ENCODE peak calls at places on chromosome 22, in eight cellular contexts. T is GM12891, N is tibial nerve, C is A549, Y is ovary, M is gastrocnemius medialis, J is GM12892, B is lower leg skin. A is an unnamed sample.

GRCh38 chr22:17411213-17411612 is 42.0 kb downstream of the CECR2 start:
- DNase-seq in T (no peak), N (no peak), C (no peak), Y (no peak), M (no peak), J (no peak), B (no peak), A (no peak)

GRCh38 chr22:46233231-46233630 is 16.9 kb downstream of the CDPF1 start:
- DNase-seq in T (no peak), N (no peak), C (no peak), Y (no peak), M (peak), J (no peak), B (peak), A (peak)

GRCh38 chr22:24523873-24524272 is 28.7 kb downstream of the UPB1 start:
- DNase-seq in T (no peak), N (no peak), C (no peak), Y (no peak), M (no peak), J (no peak), B (no peak), A (no peak)

GRCh38 chr22:20429254-20430100 is 8.1 kb downstream of the SCARF2 start:
- DNase-seq in T (peak), N (no peak), C (no peak), Y (no peak), M (no peak), J (peak), B (no peak), A (no peak)

GRCh38 chr22:32005453-32005852 is 37.6 kb upstream of the SLC5A1 start:
- DNase-seq in T (no peak), N (no peak), C (no peak), Y (no peak), M (no peak), J (no peak), B (no peak), A (no peak)

GRCh38 chr22:49549851-49550430 is 277.7 kb downstream of the BRD1 start:
- DNase-seq in T (no peak), N (no peak), C (no peak), Y (no peak), M (no peak), J (no peak), B (no peak), A (no peak)

GRCh38 chr22:50219800-50220602 is 19.2 kb downstream of the SELENOO start:
- DNase-seq in T (no peak), N (no peak), C (no peak), Y (peak), M (no peak), J (no peak), B (no peak), A (no peak)

GRCh38 chr22:49391436-49391835 is 436.2 kb downstream of the BRD1 start:
- DNase-seq in T (no peak), N (no peak), C (no peak), Y (no peak), M (no peak), J (no peak), B (no peak), A (no peak)

GRCh38 chr22:26906464-26906863 is 249.1 kb downstream of the MIAT start:
- DNase-seq in T (no peak), N (no peak), C (no peak), Y (no peak), M (no peak), J (no peak), B (no peak), A (no peak)

GRCh38 chr22:11042116-11042515 is 4485.9 kb upstream of the OR11H1 start:
- DNase-seq in T (no peak), N (no peak), C (no peak), Y (no peak), M (no peak), J (no peak), B (no peak), A (no peak)

GRCh38 chr22:38313384-38313955 is 3.8 kb downstream of the CSNK1E start:
- DNase-seq in T (no peak), N (no peak), C (no peak), Y (peak), M (no peak), J (no peak), B (no peak), A (no peak)

GRCh38 chr22:17093081-17093480 is 8.3 kb downstream of the IL17RA start:
- DNase-seq in T (no peak), N (no peak), C (no peak), Y (no peak), M (no peak), J (no peak), B (no peak), A (no peak)

GRCh38 chr22:27686534-27686933 is 115.0 kb downstream of the MN1 start:
- DNase-seq in T (no peak), N (no peak), C (peak), Y (peak), M (peak), J (no peak), B (peak), A (peak)

GRCh38 chr22:17844150-17844549 is 69.9 kb upstream of the BID start:
- DNase-seq in T (no peak), N (no peak), C (no peak), Y (no peak), M (no peak), J (no peak), B (no peak), A (no peak)

GRCh38 chr22:35343664-35344550 is 37.0 kb upstream of the HMOX1 start:
- DNase-seq in T (no peak), N (no peak), C (no peak), Y (no peak), M (no peak), J (no peak), B (no peak), A (no peak)

GRCh38 chr22:38435010-38435409 is 20.0 kb downstream of the KCNJ4 start:
- DNase-seq in T (no peak), N (no peak), C (no peak), Y (no peak), M (no peak), J (no peak), B (no peak), A (no peak)

GRCh38 chr22:46865052-46865434 is 102.6 kb downstream of the TBC1D22A start:
- DNase-seq in T (no peak), N (no peak), C (no peak), Y (no peak), M (no peak), J (no peak), B (no peak), A (no peak)

GRCh38 chr22:32801436-32802290 is at the start of gene TIMP3:
- DNase-seq in T (no peak), N (peak), C (no peak), Y (peak), M (peak), J (no peak), B (peak), A (no peak)

GRCh38 chr22:50471962-50472361 is 2.9 kb downstream of the SBF1 start:
- DNase-seq in T (no peak), N (no peak), C (no peak), Y (no peak), M (no peak), J (no peak), B (no peak), A (no peak)

GRCh38 chr22:19005905-19006304 is 69.8 kb upstream of the PRODH start:
- DNase-seq in T (no peak), N (no peak), C (no peak), Y (no peak), M (no peak), J (no peak), B (no peak), A (no peak)

GRCh38 chr22:34761111-34761510 is 304.8 kb upstream of the ISX start:
- DNase-seq in T (no peak), N (no peak), C (no peak), Y (no peak), M (no peak), J (no peak), B (no peak), A (no peak)

GRCh38 chr22:20096574-20097420 is 16.8 kb downstream of the DGCR8 start:
- DNase-seq in T (no peak), N (no peak), C (no peak), Y (no peak), M (no peak), J (no peak), B (no peak), A (no peak)

GRCh38 chr22:24758164-24758799 is 16.2 kb downstream of the PIWIL3 start:
- DNase-seq in T (no peak), N (peak), C (peak), Y (peak), M (no peak), J (no peak), B (peak), A (peak)

GRCh38 chr22:25176175-25176574 is 23.5 kb upstream of the CRYBB3 start:
- DNase-seq in T (no peak), N (no peak), C (no peak), Y (no peak), M (no peak), J (no peak), B (no peak), A (no peak)

GRCh38 chr22:49242480-49242879 is 585.2 kb downstream of the BRD1 start:
- DNase-seq in T (no peak), N (no peak), C (no peak), Y (no peak), M (no peak), J (no peak), B (no peak), A (no peak)

GRCh38 chr22:44561139-44561840 is 63.3 kb upstream of the RTL6 start:
- DNase-seq in T (no peak), N (no peak), C (no peak), Y (no peak), M (no peak), J (no peak), B (no peak), A (no peak)

GRCh38 chr22:50702261-50702671 is 29.6 kb downstream of the SHANK3 start:
- DNase-seq in T (no peak), N (no peak), C (no peak), Y (no peak), M (no peak), J (no peak), B (no peak), A (no peak)

GRCh38 chr22:46349681-46350080 is 14.2 kb downstream of the TRMU start:
- DNase-seq in T (no peak), N (no peak), C (no peak), Y (no peak), M (no peak), J (no peak), B (no peak), A (no peak)

GRCh38 chr22:27107824-27108223 is 450.4 kb downstream of the MIAT start:
- DNase-seq in T (no peak), N (peak), C (peak), Y (peak), M (peak), J (no peak), B (peak), A (peak)

GRCh38 chr22:25898707-25899365 is 156.8 kb downstream of the MYO18B start:
- DNase-seq in T (no peak), N (no peak), C (no peak), Y (no peak), M (no peak), J (no peak), B (no peak), A (peak)

GRCh38 chr22:50444663-50445062 is 30.2 kb downstream of the SBF1 start:
- DNase-seq in T (no peak), N (no peak), C (no peak), Y (peak), M (no peak), J (no peak), B (no peak), A (peak)

GRCh38 chr22:33921576-33922181 is 1.4 kb upstream of the LARGE1 start:
- DNase-seq in T (peak), N (peak), C (peak), Y (peak), M (peak), J (no peak), B (peak), A (peak)

GRCh38 chr22:25219948-25220442 is 556 bp downstream of the CRYBB2 start:
- DNase-seq in T (no peak), N (no peak), C (no peak), Y (no peak), M (no peak), J (no peak), B (no peak), A (no peak)

DNA sequence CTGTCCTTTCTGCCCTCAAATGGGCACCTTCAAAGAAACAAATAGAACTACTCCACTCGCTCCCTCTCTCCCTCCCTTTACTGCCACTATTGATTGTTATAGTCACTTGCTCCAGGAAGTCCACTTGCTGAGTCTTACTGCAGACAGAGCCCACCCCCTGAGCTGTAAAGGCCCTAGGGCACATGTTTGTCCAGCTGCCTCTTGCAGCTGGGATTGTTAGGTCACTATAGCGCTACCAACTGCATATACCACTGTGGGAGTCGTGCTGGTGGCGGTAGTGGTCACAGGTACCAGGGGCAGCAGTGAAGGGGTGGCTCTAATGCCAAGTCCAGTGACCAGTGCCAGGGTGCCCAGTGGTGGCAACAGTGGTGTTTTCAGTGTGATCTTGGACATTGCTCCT is 4.4 kb upstream of the SREBF2 start:
- DNase-seq in T (no peak), N (no peak), C (no peak), Y (no peak), M (no peak), J (no peak), B (no peak), A (no peak)
- TF ChIP-seq POLR2A in T (no peak), N (no peak), C (no peak), Y (no peak), M (no peak), J (no peak), B (no peak), A (no peak)

GRCh38 chr22:40965936-40966557 is 14.9 kb downstream of the RBX1 start:
- DNase-seq in T (no peak), N (no peak), C (no peak), Y (no peak), M (no peak), J (no peak), B (no peak), A (no peak)
- TF ChIP-seq POLR2A in T (no peak), N (no peak), C (no peak), Y (no peak), M (no peak), J (no peak), B (no peak), A (no peak)

DNA sequence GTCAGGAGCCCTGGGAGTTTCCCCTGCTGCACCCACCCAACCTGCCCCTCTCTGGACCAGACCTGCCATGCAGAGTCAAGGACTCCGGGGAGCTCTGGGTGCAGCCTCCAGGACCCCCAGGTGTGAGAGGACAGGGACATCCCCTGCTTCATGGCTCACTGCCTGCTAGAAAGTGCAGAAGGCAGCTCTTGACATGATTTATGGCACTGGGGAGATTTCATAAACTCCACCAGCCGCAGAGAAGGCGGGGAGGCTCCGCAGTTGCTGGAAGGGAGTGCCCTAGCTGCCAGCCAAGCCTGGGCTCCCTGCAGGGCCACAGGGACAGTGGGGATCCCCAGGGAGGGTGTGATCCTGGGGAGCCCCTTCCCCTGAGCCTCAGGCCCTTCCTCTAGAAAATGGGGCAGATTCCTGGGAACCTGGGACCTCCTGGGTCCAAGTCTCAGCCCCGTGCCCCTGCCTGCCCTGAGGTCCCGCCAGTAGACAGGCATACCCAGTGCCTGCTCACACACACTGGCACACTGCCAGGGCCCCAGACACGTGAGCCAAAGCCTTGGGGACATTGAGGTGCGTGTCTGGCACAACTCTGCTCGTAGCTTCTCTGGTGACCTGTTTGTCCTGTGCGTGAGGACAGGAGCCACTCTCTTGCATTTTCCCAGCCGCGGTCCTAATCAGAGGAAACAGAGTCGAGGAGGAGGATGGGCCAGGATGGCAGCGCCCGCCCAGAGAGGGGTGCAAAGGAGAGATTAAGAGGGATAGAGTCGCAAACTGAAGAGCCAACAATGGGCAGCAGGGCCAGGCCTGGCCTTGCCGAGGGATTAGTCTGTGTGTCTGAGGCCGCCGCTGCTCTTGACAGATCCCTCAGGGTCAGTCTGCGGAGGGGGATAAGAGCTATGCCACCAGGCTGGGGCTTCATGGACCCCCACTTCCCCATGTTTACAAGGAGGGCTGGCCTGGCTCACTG is 13.8 kb downstream of the CABP7 start:
- DNase-seq in T (no peak), N (no peak), C (no peak), Y (no peak), M (no peak), J (no peak), B (peak), A (no peak)
- TF ChIP-seq POLR2A in T (no peak), N (no peak), C (no peak), Y (no peak), M (no peak), J (no peak), B (no peak), A (no peak)

GRCh38 chr22:47879346-47879745 is 1116.9 kb downstream of the TBC1D22A start:
- DNase-seq in T (no peak), N (no peak), C (no peak), Y (no peak), M (no peak), J (no peak), B (no peak), A (no peak)

GRCh38 chr22:47883757-47884156 is 1121.3 kb downstream of the TBC1D22A start:
- DNase-seq in T (no peak), N (no peak), C (no peak), Y (no peak), M (no peak), J (no peak), B (no peak), A (no peak)

GRCh38 chr22:47872761-47873535 is 1110.5 kb downstream of the TBC1D22A start:
- DNase-seq in T (no peak), N (no peak), C (no peak), Y (no peak), M (no peak), J (no peak), B (no peak), A (no peak)

GRCh38 chr22:47884200-47884599 is 1121.8 kb downstream of the TBC1D22A start:
- DNase-seq in T (no peak), N (no peak), C (peak), Y (no peak), M (no peak), J (no peak), B (no peak), A (no peak)

GRCh38 chr22:47878460-47878859 is 1116.0 kb downstream of the TBC1D22A start:
- DNase-seq in T (no peak), N (no peak), C (no peak), Y (no peak), M (no peak), J (no peak), B (no peak), A (no peak)
- TF ChIP-seq POLR2A in T (no peak), N (no peak), C (no peak), Y (no peak), M (no peak), J (no peak), B (no peak), A (no peak)

GRCh38 chr22:30381250-30381649 is 6.0 kb downstream of the RNF215 start:
- DNase-seq in T (no peak), N (no peak), C (no peak), Y (no peak), M (no peak), J (no peak), B (no peak), A (no peak)

GRCh38 chr22:30380011-30380410 is 7.2 kb downstream of the RNF215 start:
- DNase-seq in T (no peak), N (no peak), C (no peak), Y (no peak), M (no peak), J (no peak), B (no peak), A (no peak)

GRCh38 chr22:30385913-30386312 is 1.3 kb downstream of the RNF215 start:
- DNase-seq in T (no peak), N (no peak), C (no peak), Y (no peak), M (no peak), J (no peak), B (no peak), A (no peak)

GRCh38 chr22:30382340-30382739 is 4.9 kb downstream of the RNF215 start:
- DNase-seq in T (no peak), N (no peak), C (no peak), Y (no peak), M (no peak), J (no peak), B (no peak), A (no peak)

DNA sequence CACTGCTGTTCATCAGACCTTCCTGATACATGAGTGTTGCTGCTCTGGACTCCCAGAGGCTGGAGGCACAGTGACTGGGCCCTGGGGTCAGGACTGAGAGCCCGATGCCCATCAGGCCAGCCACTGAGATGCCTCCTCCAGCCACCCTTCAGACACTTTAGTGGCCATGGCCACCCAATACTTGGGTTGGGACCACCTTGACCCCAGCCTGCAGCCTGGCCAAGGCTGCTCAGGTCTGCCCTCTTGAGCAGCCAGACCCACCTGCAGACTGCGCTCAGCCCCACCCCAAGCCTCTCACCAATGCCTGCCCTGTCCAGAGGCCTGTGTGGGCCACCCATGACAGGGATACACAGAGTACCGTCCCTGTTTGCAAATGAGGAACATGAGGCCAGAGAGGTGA is 4.2 kb downstream of the RNF215 start:
- DNase-seq in T (no peak), N (no peak), C (no peak), Y (no peak), M (no peak), J (no peak), B (no peak), A (no peak)
- TF ChIP-seq POLR2A in T (no peak), N (no peak), C (no peak), Y (no peak), M (no peak), J (no peak), B (no peak), A (no peak)

GRCh38 chr22:36775966-36776669 is at the start of gene IFT27:
- DNase-seq in T (peak), N (peak), C (peak), Y (peak), M (peak), J (peak), B (peak), A (peak)
- TF ChIP-seq POLR2A in T (no peak), N (peak), C (peak), Y (peak), M (peak), J (peak), B (no peak), A (peak)

GRCh38 chr22:21642584-21643448 is 714 bp downstream of the SDF2L1 start:
- DNase-seq in T (peak), N (no peak), C (peak), Y (peak), M (no peak), J (no peak), B (no peak), A (no peak)

GRCh38 chr22:21650823-21651520 is 8.9 kb downstream of the SDF2L1 start:
- DNase-seq in T (no peak), N (no peak), C (no peak), Y (no peak), M (no peak), J (no peak), B (no peak), A (no peak)

GRCh38 chr22:21643533-21644357 is 1.6 kb downstream of the SDF2L1 start:
- DNase-seq in T (no peak), N (no peak), C (no peak), Y (no peak), M (no peak), J (no peak), B (no peak), A (no peak)

GRCh38 chr22:21650280-21650679 is 8.2 kb downstream of the SDF2L1 start:
- DNase-seq in T (no peak), N (no peak), C (no peak), Y (no peak), M (no peak), J (no peak), B (no peak), A (no peak)

GRCh38 chr22:21646608-21647590 is 4.8 kb downstream of the SDF2L1 start:
- DNase-seq in T (peak), N (peak), C (peak), Y (peak), M (peak), J (no peak), B (peak), A (peak)
- TF ChIP-seq POLR2A in T (no peak), N (no peak), C (no peak), Y (no peak), M (no peak), J (no peak), B (no peak), A (no peak)

A was measured in H54.